ENCODE peak calls at places on chromosomes 16 and 17, in five cellular contexts. F is PC-3, K is neural progenitor cell, J is colonic mucosa, W is IMR-90. E is an unnamed sample.
A peak's percentile ranks its signal among the peaks of the same experiment; 100 is the strongest.

GRCh38 chr17:68349157-68349556 is 57.9 kb downstream of the ARSG start:
- DNase-seq in W (no peak), F (no peak), J (no peak), K (no peak), E (no peak)

GRCh38 chr17:34567665-34568064 is 11.7 kb upstream of the TMEM132E start:
- DNase-seq in K (no peak), F (no peak), J (no peak), W (no peak), E (no peak)

GRCh38 chr16:67013238-67013822 is 15.6 kb upstream of the CBFB start:
- DNase-seq in W (no peak), J (no peak), F (no peak), K (no peak), E (no peak)

GRCh38 chr17:64180089-64180488 is 50.1 kb upstream of the ERN1 start:
- DNase-seq in J (no peak), K (no peak), F (no peak), W (peak; percentile 58), E (no peak)

GRCh38 chr17:21263351-21263750 is 10.1 kb upstream of the NATD1 start:
- DNase-seq in J (no peak), F (peak; percentile 61), W (peak; percentile 67), K (no peak), E (peak; percentile 93)

GRCh38 chr16:19991614-19992013 is 82.1 kb downstream of the GPR139 start:
- DNase-seq in W (no peak), F (no peak), J (no peak), K (no peak), E (no peak)

GRCh38 chr16:89565256-89565505 is 4.7 kb downstream of the RPL13 start:
- DNase-seq in J (peak; percentile 59), F (peak; percentile 47), W (no peak), K (no peak), E (no peak)

GRCh38 chr17:67534941-67535340 is 157.9 kb downstream of the PITPNC1 start:
- DNase-seq in K (peak; percentile 22), F (no peak), W (no peak), J (no peak), E (no peak)

GRCh38 chr16:88866151-88866920 is at the start of gene PABPN1L:
- DNase-seq in J (no peak), W (no peak), F (no peak), K (no peak), E (no peak)

GRCh38 chr16:14958970-14959369 is 15.9 kb upstream of the PDXDC1 start:
- DNase-seq in W (no peak), K (peak; percentile 29), F (peak; percentile 8), J (no peak), E (peak; percentile 22)

GRCh38 chr17:63917646-63918045 is 993 bp downstream of the GH1 start:
- DNase-seq in F (no peak), J (no peak), K (no peak), W (no peak), E (no peak)

GRCh38 chr16:65142276-65142675 is 20.4 kb upstream of the CDH11 start:
- DNase-seq in J (no peak), F (peak; percentile 17), K (no peak), W (peak; percentile 16), E (no peak)

GRCh38 chr17:63116228-63116627 is 150.2 kb downstream of the TANC2 start:
- DNase-seq in W (no peak), K (peak; percentile 59), J (no peak), F (peak; percentile 41), E (no peak)

GRCh38 chr17:51439395-51440229 is 179.3 kb downstream of the UTP18 start:
- DNase-seq in W (no peak), F (peak; percentile 35), J (no peak), K (no peak), E (peak; percentile 24)

GRCh38 chr16:8751481-8752311 is 45.7 kb downstream of the TMEM186 start:
- DNase-seq in W (peak; percentile 78), J (no peak), F (peak; percentile 51), K (no peak), E (peak; percentile 70)

GRCh38 chr16:67260426-67261063 is 11.8 kb downstream of the SLC9A5 start:
- DNase-seq in K (peak; percentile 64), W (peak; percentile 72), J (peak; percentile 41), F (peak; percentile 52), E (peak; percentile 50)

GRCh38 chr17:48998557-48999440 is 1.6 kb downstream of the IGF2BP1 start:
- DNase-seq in W (peak; percentile 59), K (peak; percentile 42), F (no peak), J (no peak), E (no peak)

GRCh38 chr16:22417019-22417418 is 42.6 kb upstream of the CDR2 start:
- DNase-seq in F (no peak), J (no peak), K (no peak), W (no peak), E (no peak)

GRCh38 chr16:3112058-3112880 is at the start of gene ZNF205:
- DNase-seq in J (peak; percentile 88), F (peak; percentile 79), W (peak; percentile 70), K (peak; percentile 85), E (peak; percentile 71)
- H3K9ac ChIP-seq in J (peak within 1 kb of the TSS; percentile 80), F (peak within 1 kb of the TSS; percentile 87), W (peak within 1 kb of the TSS; percentile 91), K (peak within 1 kb of the TSS; percentile 89), E (peak within 1 kb of the TSS; percentile 56)

GRCh38 chr16:27236635-27237228 is 31.8 kb downstream of the NSMCE1 start:
- DNase-seq in J (no peak), W (no peak), F (no peak), K (peak; percentile 65), E (no peak)
- H3K9ac ChIP-seq in J (no peak overlapping the region), W (no peak overlapping the region), F (no peak overlapping the region), K (no peak overlapping the region), E (no peak overlapping the region)

GRCh38 chr17:76867578-76868175 is 527 bp upstream of the MGAT5B start:
- DNase-seq in K (no peak), W (peak; percentile 60), J (no peak), F (peak; percentile 74), E (peak; percentile 16)
- H3K9ac ChIP-seq in K (no peak overlapping the region), W (no peak overlapping the region), J (no peak overlapping the region), F (peak overlapping the region; percentile 30), E (no peak overlapping the region)

GRCh38 chr17:78325076-78325712 is 34.7 kb downstream of the SOCS3 start:
- DNase-seq in J (no peak), W (peak; percentile 61), F (no peak), K (peak; percentile 34), E (no peak)

GRCh38 chr17:78322327-78322857 is 37.5 kb downstream of the SOCS3 start:
- DNase-seq in W (peak; percentile 54), J (no peak), K (no peak), F (no peak), E (no peak)

GRCh38 chr17:78322858-78323455 is 36.9 kb downstream of the SOCS3 start:
- DNase-seq in W (no peak), J (no peak), K (no peak), F (no peak), E (no peak)

GRCh38 chr17:78323821-78324390 is 36.0 kb downstream of the SOCS3 start:
- DNase-seq in J (no peak), F (no peak), K (no peak), W (no peak), E (no peak)

GRCh38 chr17:78324391-78325075 is 35.3 kb downstream of the SOCS3 start:
- DNase-seq in K (peak; percentile 62), F (no peak), J (peak; percentile 65), W (peak; percentile 89), E (no peak)
- H3K9ac ChIP-seq in K (no peak overlapping the region), F (no peak overlapping the region), J (peak overlapping the region; percentile 66), W (peak overlapping the region; percentile 65), E (no peak overlapping the region)

GRCh38 chr17:334974-335481 is 17.6 kb downstream of the RPH3AL start:
- DNase-seq in F (no peak), J (no peak), K (no peak), W (no peak), E (no peak)

GRCh38 chr17:337022-337420 is 15.6 kb downstream of the RPH3AL start:
- DNase-seq in W (no peak), F (no peak), J (no peak), K (no peak), E (no peak)

GRCh38 chr17:335691-336090 is 16.9 kb downstream of the RPH3AL start:
- DNase-seq in K (peak; percentile 47), F (no peak), J (no peak), W (no peak), E (no peak)

GRCh38 chr17:337453-337852 is 15.2 kb downstream of the RPH3AL start:
- DNase-seq in F (no peak), W (no peak), J (no peak), K (no peak), E (no peak)

GRCh38 chr17:336110-337021 is 16.2 kb downstream of the RPH3AL start:
- DNase-seq in J (peak; percentile 74), W (no peak), F (no peak), K (peak; percentile 56), E (no peak)
- H3K9ac ChIP-seq in J (peak overlapping the region; percentile 16), W (no peak overlapping the region), F (no peak overlapping the region), K (no peak overlapping the region), E (no peak overlapping the region)